ENCODE peak calls at places on chromosomes 4 and X, in eight cellular contexts. One of them, this sample, is unnamed.

GRCh38 chrX:110442631-110443030 is 84.0 kb downstream of the RTL9 start:
- DNase-seq in WERI-Rb-1: peak
- DNase-seq in colonic mucosa: no peak
- DNase-seq in psoas muscle: no peak
- DNase-seq in cardiac muscle cell: peak
- DNase-seq in brain microvascular endothelial cell: peak
- DNase-seq in mesendoderm: peak
- DNase-seq in AG10803: peak
- DNase-seq in this sample: no peak

GRCh38 chrX:17035111-17035510 is 88.7 kb downstream of the REPS2 start:
- DNase-seq in colonic mucosa: no peak
- DNase-seq in mesendoderm: no peak
- DNase-seq in brain microvascular endothelial cell: no peak
- DNase-seq in psoas muscle: no peak
- DNase-seq in AG10803: no peak
- DNase-seq in cardiac muscle cell: no peak
- DNase-seq in WERI-Rb-1: no peak
- DNase-seq in this sample: no peak

GRCh38 chr4:4851906-4852305 is 7.6 kb upstream of the MSX1 start:
- DNase-seq in mesendoderm: no peak
- DNase-seq in brain microvascular endothelial cell: no peak
- DNase-seq in cardiac muscle cell: no peak
- DNase-seq in psoas muscle: peak
- DNase-seq in colonic mucosa: no peak
- DNase-seq in WERI-Rb-1: no peak
- DNase-seq in AG10803: no peak
- DNase-seq in this sample: peak

GRCh38 chr4:102799816-102800215 is 27.5 kb downstream of the UBE2D3 start:
- DNase-seq in WERI-Rb-1: no peak
- DNase-seq in colonic mucosa: no peak
- DNase-seq in brain microvascular endothelial cell: no peak
- DNase-seq in cardiac muscle cell: no peak
- DNase-seq in psoas muscle: no peak
- DNase-seq in mesendoderm: no peak
- DNase-seq in AG10803: peak
- DNase-seq in this sample: no peak

GRCh38 chr4:38426532-38426931 is 237.5 kb upstream of the KLF3 start:
- DNase-seq in psoas muscle: no peak
- DNase-seq in brain microvascular endothelial cell: no peak
- DNase-seq in WERI-Rb-1: no peak
- DNase-seq in AG10803: no peak
- DNase-seq in colonic mucosa: no peak
- DNase-seq in mesendoderm: no peak
- DNase-seq in cardiac muscle cell: no peak
- DNase-seq in this sample: no peak

GRCh38 chrX:72693477-72693876 is 20.6 kb downstream of the PHKA1 start:
- DNase-seq in mesendoderm: no peak
- DNase-seq in brain microvascular endothelial cell: no peak
- DNase-seq in psoas muscle: no peak
- DNase-seq in WERI-Rb-1: no peak
- DNase-seq in cardiac muscle cell: no peak
- DNase-seq in AG10803: no peak
- DNase-seq in colonic mucosa: no peak
- DNase-seq in this sample: no peak

GRCh38 chr4:88130003-88130402 is 28.4 kb downstream of the ABCG2 start:
- DNase-seq in psoas muscle: no peak
- DNase-seq in cardiac muscle cell: no peak
- DNase-seq in colonic mucosa: no peak
- DNase-seq in mesendoderm: no peak
- DNase-seq in AG10803: no peak
- DNase-seq in brain microvascular endothelial cell: no peak
- DNase-seq in WERI-Rb-1: no peak
- DNase-seq in this sample: no peak

GRCh38 chr4:98626350-98626749 is 32.1 kb downstream of the TSPAN5 start:
- DNase-seq in AG10803: peak
- DNase-seq in cardiac muscle cell: no peak
- DNase-seq in brain microvascular endothelial cell: peak
- DNase-seq in colonic mucosa: no peak
- DNase-seq in WERI-Rb-1: no peak
- DNase-seq in mesendoderm: peak
- DNase-seq in psoas muscle: no peak
- DNase-seq in this sample: peak

GRCh38 chr4:37662861-37663390 is 23.2 kb downstream of the RELL1 start:
- DNase-seq in WERI-Rb-1: no peak
- DNase-seq in cardiac muscle cell: peak
- DNase-seq in psoas muscle: no peak
- DNase-seq in brain microvascular endothelial cell: peak
- DNase-seq in mesendoderm: no peak
- DNase-seq in colonic mucosa: no peak
- DNase-seq in AG10803: no peak
- DNase-seq in this sample: no peak

GRCh38 chr4:127049506-127049905 is 583.3 kb upstream of the INTU start:
- DNase-seq in cardiac muscle cell: no peak
- DNase-seq in colonic mucosa: no peak
- DNase-seq in AG10803: no peak
- DNase-seq in psoas muscle: no peak
- DNase-seq in mesendoderm: no peak
- DNase-seq in brain microvascular endothelial cell: no peak
- DNase-seq in WERI-Rb-1: no peak
- DNase-seq in this sample: no peak

GRCh38 chrX:69238153-69238959 is 73.1 kb upstream of the PJA1 start:
- DNase-seq in mesendoderm: no peak
- DNase-seq in WERI-Rb-1: no peak
- DNase-seq in AG10803: peak
- DNase-seq in colonic mucosa: no peak
- DNase-seq in brain microvascular endothelial cell: no peak
- DNase-seq in psoas muscle: peak
- DNase-seq in cardiac muscle cell: peak
- DNase-seq in this sample: no peak

GRCh38 chrX:100696699-100697351 is 35.1 kb downstream of the SYTL4 start:
- DNase-seq in colonic mucosa: no peak
- DNase-seq in AG10803: no peak
- DNase-seq in psoas muscle: no peak
- DNase-seq in cardiac muscle cell: no peak
- DNase-seq in brain microvascular endothelial cell: no peak
- DNase-seq in mesendoderm: no peak
- DNase-seq in WERI-Rb-1: peak
- DNase-seq in this sample: no peak

GRCh38 chrX:68936608-68937007 is 107.8 kb downstream of the EFNB1 start:
- DNase-seq in AG10803: peak
- DNase-seq in cardiac muscle cell: no peak
- DNase-seq in psoas muscle: no peak
- DNase-seq in WERI-Rb-1: no peak
- DNase-seq in brain microvascular endothelial cell: peak
- DNase-seq in mesendoderm: no peak
- DNase-seq in colonic mucosa: no peak
- DNase-seq in this sample: no peak

GRCh38 chrX:140123446-140123845 is 158.1 kb upstream of the CXorf66 start:
- DNase-seq in WERI-Rb-1: no peak
- DNase-seq in AG10803: peak
- DNase-seq in psoas muscle: no peak
- DNase-seq in cardiac muscle cell: no peak
- DNase-seq in brain microvascular endothelial cell: no peak
- DNase-seq in mesendoderm: peak
- DNase-seq in colonic mucosa: no peak
- DNase-seq in this sample: no peak

GRCh38 chr4:141789716-141790115 is 153.3 kb downstream of the IL15 start:
- DNase-seq in WERI-Rb-1: no peak
- DNase-seq in colonic mucosa: no peak
- DNase-seq in brain microvascular endothelial cell: peak
- DNase-seq in AG10803: no peak
- DNase-seq in cardiac muscle cell: no peak
- DNase-seq in mesendoderm: no peak
- DNase-seq in psoas muscle: no peak
- DNase-seq in this sample: no peak

GRCh38 chrX:136047001-136047642 is 61.9 kb downstream of the SLC9A6 start:
- DNase-seq in cardiac muscle cell: no peak
- DNase-seq in colonic mucosa: no peak
- DNase-seq in psoas muscle: no peak
- DNase-seq in mesendoderm: no peak
- DNase-seq in brain microvascular endothelial cell: no peak
- DNase-seq in AG10803: no peak
- DNase-seq in WERI-Rb-1: no peak
- DNase-seq in this sample: no peak

GRCh38 chrX:105564536-105564935 is 257.8 kb upstream of the NRK start:
- DNase-seq in brain microvascular endothelial cell: peak
- DNase-seq in WERI-Rb-1: no peak
- DNase-seq in AG10803: peak
- DNase-seq in colonic mucosa: no peak
- DNase-seq in mesendoderm: no peak
- DNase-seq in psoas muscle: no peak
- DNase-seq in cardiac muscle cell: no peak
- DNase-seq in this sample: no peak

GRCh38 chrX:153554519-153555167 is 37.2 kb downstream of the ATP2B3 start:
- DNase-seq in brain microvascular endothelial cell: peak
- DNase-seq in AG10803: peak
- DNase-seq in cardiac muscle cell: peak
- DNase-seq in mesendoderm: peak
- DNase-seq in colonic mucosa: peak
- DNase-seq in WERI-Rb-1: peak
- DNase-seq in psoas muscle: peak
- DNase-seq in this sample: no peak

GRCh38 chrX:54213603-54214002 is 30.5 kb upstream of the FAM120C start:
- DNase-seq in WERI-Rb-1: no peak
- DNase-seq in colonic mucosa: no peak
- DNase-seq in cardiac muscle cell: no peak
- DNase-seq in brain microvascular endothelial cell: no peak
- DNase-seq in AG10803: no peak
- DNase-seq in mesendoderm: no peak
- DNase-seq in psoas muscle: no peak
- DNase-seq in this sample: no peak

GRCh38 chrX:2767631-2768455 is 16.0 kb downstream of the XG start:
- DNase-seq in mesendoderm: peak
- DNase-seq in colonic mucosa: peak
- DNase-seq in brain microvascular endothelial cell: peak
- DNase-seq in AG10803: peak
- DNase-seq in cardiac muscle cell: no peak
- DNase-seq in psoas muscle: peak
- DNase-seq in WERI-Rb-1: peak
- DNase-seq in this sample: no peak

GRCh38 chrX:15564981-15565579 is 35.7 kb downstream of the ACE2 start:
- DNase-seq in mesendoderm: peak
- DNase-seq in WERI-Rb-1: peak
- DNase-seq in cardiac muscle cell: peak
- DNase-seq in colonic mucosa: peak
- DNase-seq in brain microvascular endothelial cell: peak
- DNase-seq in psoas muscle: peak
- DNase-seq in AG10803: peak
- DNase-seq in this sample: no peak

GRCh38 chr4:90081432-90082195 is 45.6 kb upstream of the CCSER1 start:
- DNase-seq in brain microvascular endothelial cell: no peak
- DNase-seq in WERI-Rb-1: no peak
- DNase-seq in colonic mucosa: no peak
- DNase-seq in AG10803: no peak
- DNase-seq in psoas muscle: no peak
- DNase-seq in mesendoderm: peak
- DNase-seq in cardiac muscle cell: no peak
- DNase-seq in this sample: no peak

GRCh38 chr4:83043801-83044407 is 8.9 kb downstream of the COPS4 start:
- DNase-seq in WERI-Rb-1: no peak
- DNase-seq in AG10803: peak
- DNase-seq in colonic mucosa: no peak
- DNase-seq in brain microvascular endothelial cell: peak
- DNase-seq in psoas muscle: no peak
- DNase-seq in cardiac muscle cell: no peak
- DNase-seq in mesendoderm: no peak
- DNase-seq in this sample: no peak

DNA sequence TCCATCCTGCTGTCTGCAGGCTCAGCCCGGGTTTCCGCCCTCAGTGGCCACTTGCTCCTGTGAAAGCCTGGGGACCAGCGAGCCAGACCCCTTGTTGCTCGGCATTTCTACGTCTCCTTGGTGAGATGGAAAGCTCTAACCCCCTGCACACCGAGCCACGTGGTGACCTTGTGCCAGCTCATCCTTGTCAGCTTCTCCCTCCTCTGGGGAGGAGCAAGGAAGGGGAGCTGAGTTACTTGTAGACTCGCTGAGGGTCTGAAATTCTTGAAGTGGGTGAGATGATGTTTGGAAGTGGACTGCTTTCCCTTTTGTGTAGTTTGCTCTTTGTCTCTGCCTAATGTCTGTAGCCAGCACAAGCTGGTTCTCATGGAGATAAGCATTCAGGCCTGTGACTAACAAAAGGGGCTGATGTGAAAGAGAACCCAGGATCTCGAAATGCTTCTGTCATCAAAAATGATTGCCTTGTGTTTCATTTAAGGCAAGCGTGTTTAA is 29.3 kb downstream of the RGS12 start:
- DNase-seq in psoas muscle: no peak
- DNase-seq in mesendoderm: no peak
- DNase-seq in brain microvascular endothelial cell: peak
- DNase-seq in colonic mucosa: peak
- DNase-seq in WERI-Rb-1: no peak
- DNase-seq in cardiac muscle cell: peak
- DNase-seq in AG10803: peak
- DNase-seq in this sample: no peak
- H3K4me3 ChIP-seq in psoas muscle: no peak
- H3K4me3 ChIP-seq in mesendoderm: no peak
- H3K4me3 ChIP-seq in brain microvascular endothelial cell: no peak
- H3K4me3 ChIP-seq in colonic mucosa: no peak
- H3K4me3 ChIP-seq in WERI-Rb-1: no peak
- H3K4me3 ChIP-seq in cardiac muscle cell: no peak
- H3K4me3 ChIP-seq in AG10803: no peak
- H3K4me3 ChIP-seq in this sample: no peak

DNA sequence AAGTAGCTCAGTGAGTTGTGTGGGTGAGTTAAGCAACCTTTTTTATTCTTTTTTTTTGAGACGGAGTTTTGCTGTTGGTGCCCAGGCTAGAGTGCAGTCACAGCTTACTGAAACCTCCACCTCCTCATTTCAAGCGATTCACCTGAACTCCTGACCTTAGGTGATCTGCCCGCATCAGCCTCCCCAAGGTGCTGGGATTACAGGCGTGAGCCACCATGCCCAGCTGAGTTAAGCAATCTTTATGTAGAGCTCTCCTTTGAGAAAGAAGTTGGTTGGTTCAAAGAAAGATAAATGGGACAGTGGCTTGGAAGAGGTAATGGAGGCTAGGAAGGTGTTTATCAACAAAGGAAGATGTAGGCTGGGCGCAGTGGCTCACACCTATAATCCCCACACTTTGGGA is 3.2 kb downstream of the MSMO1 start:
- DNase-seq in brain microvascular endothelial cell: no peak
- DNase-seq in WERI-Rb-1: no peak
- DNase-seq in colonic mucosa: no peak
- DNase-seq in AG10803: no peak
- DNase-seq in cardiac muscle cell: no peak
- DNase-seq in mesendoderm: no peak
- DNase-seq in psoas muscle: no peak
- DNase-seq in this sample: no peak
- H3K4me3 ChIP-seq in brain microvascular endothelial cell: peak
- H3K4me3 ChIP-seq in WERI-Rb-1: no peak
- H3K4me3 ChIP-seq in colonic mucosa: peak
- H3K4me3 ChIP-seq in AG10803: no peak
- H3K4me3 ChIP-seq in cardiac muscle cell: peak
- H3K4me3 ChIP-seq in mesendoderm: peak
- H3K4me3 ChIP-seq in psoas muscle: no peak
- H3K4me3 ChIP-seq in this sample: peak

GRCh38 chrX:47815901-47816845 is 20.5 kb upstream of the ZNF81 start:
- DNase-seq in WERI-Rb-1: no peak
- DNase-seq in colonic mucosa: peak
- DNase-seq in AG10803: peak
- DNase-seq in psoas muscle: no peak
- DNase-seq in mesendoderm: peak
- DNase-seq in cardiac muscle cell: no peak
- DNase-seq in brain microvascular endothelial cell: no peak
- DNase-seq in this sample: no peak
- H3K4me3 ChIP-seq in WERI-Rb-1: no peak
- H3K4me3 ChIP-seq in colonic mucosa: no peak
- H3K4me3 ChIP-seq in AG10803: no peak
- H3K4me3 ChIP-seq in psoas muscle: no peak
- H3K4me3 ChIP-seq in mesendoderm: no peak
- H3K4me3 ChIP-seq in cardiac muscle cell: no peak
- H3K4me3 ChIP-seq in brain microvascular endothelial cell: no peak
- H3K4me3 ChIP-seq in this sample: no peak

GRCh38 chr4:136742330-136742729 is 790.0 kb downstream of the PCDH18 start:
- DNase-seq in WERI-Rb-1: no peak
- DNase-seq in colonic mucosa: no peak
- DNase-seq in brain microvascular endothelial cell: peak
- DNase-seq in psoas muscle: no peak
- DNase-seq in AG10803: no peak
- DNase-seq in mesendoderm: no peak
- DNase-seq in cardiac muscle cell: no peak
- DNase-seq in this sample: no peak
- H3K4me3 ChIP-seq in WERI-Rb-1: no peak
- H3K4me3 ChIP-seq in colonic mucosa: no peak
- H3K4me3 ChIP-seq in brain microvascular endothelial cell: no peak
- H3K4me3 ChIP-seq in psoas muscle: no peak
- H3K4me3 ChIP-seq in AG10803: no peak
- H3K4me3 ChIP-seq in mesendoderm: no peak
- H3K4me3 ChIP-seq in cardiac muscle cell: no peak
- H3K4me3 ChIP-seq in this sample: no peak

This sample was measured in RWPE2.